ENCODE peak calls at places on chromosomes 12 and 14, in four cellular contexts. One of them, this sample, is unnamed.

GRCh38 chr12:62730649-62731377 is 204.1 kb downstream of the PPM1H start:
- DNase-seq in progenitor cell of endocrine pancreas: no peak
- DNase-seq in RKO: no peak
- DNase-seq in IMR-90: peak; percentile 67
- DNase-seq in this sample: no peak

GRCh38 chr12:115912440-115912839 is 365.1 kb downstream of the MED13L start:
- DNase-seq in progenitor cell of endocrine pancreas: no peak
- DNase-seq in RKO: no peak
- DNase-seq in IMR-90: no peak
- DNase-seq in this sample: no peak

GRCh38 chr14:72054929-72055328 is 122.7 kb downstream of the RGS6 start:
- DNase-seq in progenitor cell of endocrine pancreas: no peak
- DNase-seq in RKO: no peak
- DNase-seq in IMR-90: no peak
- DNase-seq in this sample: no peak

GRCh38 chr14:97178781-97179180 is 381.6 kb downstream of the VRK1 start:
- DNase-seq in progenitor cell of endocrine pancreas: no peak
- DNase-seq in RKO: peak; percentile 8
- DNase-seq in IMR-90: no peak
- DNase-seq in this sample: no peak

GRCh38 chr14:61642246-61642982 is 52.9 kb upstream of the HIF1A start:
- DNase-seq in progenitor cell of endocrine pancreas: no peak
- DNase-seq in RKO: peak; percentile 23
- DNase-seq in IMR-90: peak; percentile 68
- DNase-seq in this sample: no peak

GRCh38 chr14:102695172-102695569 is 82.1 kb upstream of the TRAF3 start:
- DNase-seq in progenitor cell of endocrine pancreas: no peak
- DNase-seq in RKO: no peak
- DNase-seq in IMR-90: no peak
- DNase-seq in this sample: no peak

GRCh38 chr14:51733147-51733546 is 81.4 kb downstream of the FRMD6 start:
- DNase-seq in progenitor cell of endocrine pancreas: no peak
- DNase-seq in RKO: no peak
- DNase-seq in IMR-90: no peak
- DNase-seq in this sample: no peak

GRCh38 chr14:53952533-53952932 is 4.1 kb downstream of the BMP4 start:
- DNase-seq in progenitor cell of endocrine pancreas: no peak
- DNase-seq in RKO: no peak
- DNase-seq in IMR-90: no peak
- DNase-seq in this sample: no peak

GRCh38 chr14:64074961-64075619 is 219.1 kb downstream of the ESR2 start:
- DNase-seq in progenitor cell of endocrine pancreas: no peak
- DNase-seq in RKO: peak; percentile 35
- DNase-seq in IMR-90: peak; percentile 63
- DNase-seq in this sample: no peak

GRCh38 chr14:78358631-78359030 is 188.5 kb downstream of the NRXN3 start:
- DNase-seq in progenitor cell of endocrine pancreas: no peak
- DNase-seq in RKO: no peak
- DNase-seq in IMR-90: no peak
- DNase-seq in this sample: no peak

GRCh38 chr12:78181544-78182162 is 351.0 kb downstream of the NAV3 start:
- DNase-seq in progenitor cell of endocrine pancreas: no peak
- DNase-seq in RKO: no peak
- DNase-seq in IMR-90: peak; percentile 48
- DNase-seq in this sample: no peak